ENCODE peak calls at places on chromosomes 7 and 10, in six cellular contexts. One of them, this sample, is unnamed.

GRCh38 chr10:113585949-113586348 is 33.1 kb downstream of the HABP2 start:
- DNase-seq in heart left ventricle: no peak
- DNase-seq in NAMALWA: no peak
- DNase-seq in stimulated activated CD4-positive, alpha-beta T cell treated with anti-CD3 and anti-CD28 coated beads, Interleukin-4, amount 100 ng/mL, for 1 hour: no peak
- DNase-seq in MCF 10A: peak; percentile 5
- DNase-seq in choroid plexus epithelial cell: no peak
- DNase-seq in this sample: no peak

GRCh38 chr10:58993480-58994221 is 182.8 kb upstream of the PHYHIPL start:
- DNase-seq in heart left ventricle: no peak
- DNase-seq in NAMALWA: peak; percentile 62
- DNase-seq in stimulated activated CD4-positive, alpha-beta T cell treated with anti-CD3 and anti-CD28 coated beads, Interleukin-4, amount 100 ng/mL, for 1 hour: no peak
- DNase-seq in MCF 10A: no peak
- DNase-seq in choroid plexus epithelial cell: no peak
- DNase-seq in this sample: no peak

GRCh38 chr10:102414749-102415148 is 3.8 kb downstream of the PSD start:
- DNase-seq in heart left ventricle: no peak
- DNase-seq in NAMALWA: no peak
- DNase-seq in stimulated activated CD4-positive, alpha-beta T cell treated with anti-CD3 and anti-CD28 coated beads, Interleukin-4, amount 100 ng/mL, for 1 hour: no peak
- DNase-seq in MCF 10A: no peak
- DNase-seq in choroid plexus epithelial cell: no peak
- DNase-seq in this sample: no peak

GRCh38 chr7:2510909-2511768 is 8.4 kb upstream of the LFNG start:
- DNase-seq in heart left ventricle: no peak
- DNase-seq in NAMALWA: peak; percentile 93
- DNase-seq in stimulated activated CD4-positive, alpha-beta T cell treated with anti-CD3 and anti-CD28 coated beads, Interleukin-4, amount 100 ng/mL, for 1 hour: peak; percentile 52
- DNase-seq in MCF 10A: no peak
- DNase-seq in choroid plexus epithelial cell: no peak
- DNase-seq in this sample: peak; percentile 68

GRCh38 chr7:66206116-66206908 is 1.2 kb downstream of the TPST1 start:
- DNase-seq in heart left ventricle: no peak
- DNase-seq in NAMALWA: no peak
- DNase-seq in stimulated activated CD4-positive, alpha-beta T cell treated with anti-CD3 and anti-CD28 coated beads, Interleukin-4, amount 100 ng/mL, for 1 hour: no peak
- DNase-seq in MCF 10A: no peak
- DNase-seq in choroid plexus epithelial cell: no peak
- DNase-seq in this sample: no peak

GRCh38 chr10:73493781-73494180 is 2.0 kb downstream of the PPP3CB start:
- DNase-seq in heart left ventricle: no peak
- DNase-seq in NAMALWA: no peak
- DNase-seq in stimulated activated CD4-positive, alpha-beta T cell treated with anti-CD3 and anti-CD28 coated beads, Interleukin-4, amount 100 ng/mL, for 1 hour: no peak
- DNase-seq in MCF 10A: peak; percentile 35
- DNase-seq in choroid plexus epithelial cell: peak; percentile 68
- DNase-seq in this sample: no peak

GRCh38 chr7:24685706-24686105 is 71.6 kb downstream of the GSDME start:
- DNase-seq in heart left ventricle: no peak
- DNase-seq in NAMALWA: no peak
- DNase-seq in stimulated activated CD4-positive, alpha-beta T cell treated with anti-CD3 and anti-CD28 coated beads, Interleukin-4, amount 100 ng/mL, for 1 hour: no peak
- DNase-seq in MCF 10A: no peak
- DNase-seq in choroid plexus epithelial cell: no peak
- DNase-seq in this sample: no peak

GRCh38 chr10:34078798-34079470 is 736.2 kb downstream of the PARD3 start:
- DNase-seq in heart left ventricle: peak; percentile 44
- DNase-seq in NAMALWA: no peak
- DNase-seq in stimulated activated CD4-positive, alpha-beta T cell treated with anti-CD3 and anti-CD28 coated beads, Interleukin-4, amount 100 ng/mL, for 1 hour: no peak
- DNase-seq in MCF 10A: no peak
- DNase-seq in choroid plexus epithelial cell: peak; percentile 50
- DNase-seq in this sample: no peak

GRCh38 chr7:919114-919442 is 35.4 kb downstream of the ADAP1 start:
- DNase-seq in heart left ventricle: peak; percentile 3
- DNase-seq in NAMALWA: no peak
- DNase-seq in stimulated activated CD4-positive, alpha-beta T cell treated with anti-CD3 and anti-CD28 coated beads, Interleukin-4, amount 100 ng/mL, for 1 hour: no peak
- DNase-seq in MCF 10A: no peak
- DNase-seq in choroid plexus epithelial cell: no peak
- DNase-seq in this sample: no peak

GRCh38 chr10:69465457-69466157 is 14.3 kb downstream of the TSPAN15 start:
- DNase-seq in heart left ventricle: no peak
- DNase-seq in NAMALWA: no peak
- DNase-seq in stimulated activated CD4-positive, alpha-beta T cell treated with anti-CD3 and anti-CD28 coated beads, Interleukin-4, amount 100 ng/mL, for 1 hour: no peak
- DNase-seq in MCF 10A: no peak
- DNase-seq in choroid plexus epithelial cell: no peak
- DNase-seq in this sample: no peak

GRCh38 chr7:150737265-150738055 is at the start of gene GIMAP5:
- DNase-seq in heart left ventricle: peak; percentile 55
- DNase-seq in NAMALWA: no peak
- DNase-seq in stimulated activated CD4-positive, alpha-beta T cell treated with anti-CD3 and anti-CD28 coated beads, Interleukin-4, amount 100 ng/mL, for 1 hour: peak; percentile 60
- DNase-seq in MCF 10A: no peak
- DNase-seq in choroid plexus epithelial cell: no peak
- DNase-seq in this sample: peak; percentile 36

GRCh38 chr10:133359972-133360610 is 2.3 kb upstream of the FUOM start:
- DNase-seq in heart left ventricle: no peak
- DNase-seq in NAMALWA: no peak
- DNase-seq in stimulated activated CD4-positive, alpha-beta T cell treated with anti-CD3 and anti-CD28 coated beads, Interleukin-4, amount 100 ng/mL, for 1 hour: no peak
- DNase-seq in MCF 10A: no peak
- DNase-seq in choroid plexus epithelial cell: no peak
- DNase-seq in this sample: no peak

GRCh38 chr7:157930441-157930840 is 593.6 kb downstream of the DNAJB6 start:
- DNase-seq in heart left ventricle: no peak
- DNase-seq in NAMALWA: no peak
- DNase-seq in stimulated activated CD4-positive, alpha-beta T cell treated with anti-CD3 and anti-CD28 coated beads, Interleukin-4, amount 100 ng/mL, for 1 hour: no peak
- DNase-seq in MCF 10A: no peak
- DNase-seq in choroid plexus epithelial cell: no peak
- DNase-seq in this sample: no peak

GRCh38 chr7:20331231-20331880 is 656 bp downstream of the ITGB8 start:
- DNase-seq in heart left ventricle: peak; percentile 22
- DNase-seq in NAMALWA: no peak
- DNase-seq in stimulated activated CD4-positive, alpha-beta T cell treated with anti-CD3 and anti-CD28 coated beads, Interleukin-4, amount 100 ng/mL, for 1 hour: peak; percentile 5
- DNase-seq in MCF 10A: no peak
- DNase-seq in choroid plexus epithelial cell: peak; percentile 42
- DNase-seq in this sample: no peak

GRCh38 chr7:10802526-10802925 is 171.1 kb upstream of the PHF14 start:
- DNase-seq in heart left ventricle: no peak
- DNase-seq in NAMALWA: no peak
- DNase-seq in stimulated activated CD4-positive, alpha-beta T cell treated with anti-CD3 and anti-CD28 coated beads, Interleukin-4, amount 100 ng/mL, for 1 hour: no peak
- DNase-seq in MCF 10A: peak; percentile 68
- DNase-seq in choroid plexus epithelial cell: peak; percentile 50
- DNase-seq in this sample: no peak

GRCh38 chr10:97801449-97801848 is 29.6 kb upstream of the SFRP5 start:
- DNase-seq in heart left ventricle: no peak
- DNase-seq in NAMALWA: no peak
- DNase-seq in stimulated activated CD4-positive, alpha-beta T cell treated with anti-CD3 and anti-CD28 coated beads, Interleukin-4, amount 100 ng/mL, for 1 hour: no peak
- DNase-seq in MCF 10A: no peak
- DNase-seq in choroid plexus epithelial cell: no peak
- DNase-seq in this sample: no peak

GRCh38 chr7:113912881-113913280 is 5.9 kb downstream of the PPP1R3A start:
- DNase-seq in heart left ventricle: no peak
- DNase-seq in NAMALWA: no peak
- DNase-seq in stimulated activated CD4-positive, alpha-beta T cell treated with anti-CD3 and anti-CD28 coated beads, Interleukin-4, amount 100 ng/mL, for 1 hour: no peak
- DNase-seq in MCF 10A: no peak
- DNase-seq in choroid plexus epithelial cell: no peak
- DNase-seq in this sample: no peak

GRCh38 chr10:130357951-130358350 is 221.8 kb downstream of the GLRX3 start:
- DNase-seq in heart left ventricle: no peak
- DNase-seq in NAMALWA: no peak
- DNase-seq in stimulated activated CD4-positive, alpha-beta T cell treated with anti-CD3 and anti-CD28 coated beads, Interleukin-4, amount 100 ng/mL, for 1 hour: no peak
- DNase-seq in MCF 10A: no peak
- DNase-seq in choroid plexus epithelial cell: no peak
- DNase-seq in this sample: no peak

GRCh38 chr7:139431010-139431409 is 52.5 kb downstream of the KLRG2 start:
- DNase-seq in heart left ventricle: no peak
- DNase-seq in NAMALWA: no peak
- DNase-seq in stimulated activated CD4-positive, alpha-beta T cell treated with anti-CD3 and anti-CD28 coated beads, Interleukin-4, amount 100 ng/mL, for 1 hour: no peak
- DNase-seq in MCF 10A: no peak
- DNase-seq in choroid plexus epithelial cell: no peak
- DNase-seq in this sample: no peak

GRCh38 chr10:52359466-52359865 is 45.4 kb downstream of the DKK1 start:
- DNase-seq in heart left ventricle: no peak
- DNase-seq in NAMALWA: no peak
- DNase-seq in stimulated activated CD4-positive, alpha-beta T cell treated with anti-CD3 and anti-CD28 coated beads, Interleukin-4, amount 100 ng/mL, for 1 hour: no peak
- DNase-seq in MCF 10A: no peak
- DNase-seq in choroid plexus epithelial cell: peak; percentile 8
- DNase-seq in this sample: no peak

GRCh38 chr7:7736671-7737070 is 18.3 kb upstream of the RPA3 start:
- DNase-seq in heart left ventricle: no peak
- DNase-seq in NAMALWA: no peak
- DNase-seq in stimulated activated CD4-positive, alpha-beta T cell treated with anti-CD3 and anti-CD28 coated beads, Interleukin-4, amount 100 ng/mL, for 1 hour: no peak
- DNase-seq in MCF 10A: no peak
- DNase-seq in choroid plexus epithelial cell: no peak
- DNase-seq in this sample: no peak

GRCh38 chr7:80480566-80480965 is 31.3 kb downstream of the GNAT3 start:
- DNase-seq in heart left ventricle: no peak
- DNase-seq in NAMALWA: no peak
- DNase-seq in stimulated activated CD4-positive, alpha-beta T cell treated with anti-CD3 and anti-CD28 coated beads, Interleukin-4, amount 100 ng/mL, for 1 hour: no peak
- DNase-seq in MCF 10A: no peak
- DNase-seq in choroid plexus epithelial cell: no peak
- DNase-seq in this sample: no peak

GRCh38 chr7:30170460-30171197 is 35.8 kb downstream of the MTURN start:
- DNase-seq in heart left ventricle: no peak
- DNase-seq in NAMALWA: no peak
- DNase-seq in stimulated activated CD4-positive, alpha-beta T cell treated with anti-CD3 and anti-CD28 coated beads, Interleukin-4, amount 100 ng/mL, for 1 hour: no peak
- DNase-seq in MCF 10A: no peak
- DNase-seq in choroid plexus epithelial cell: no peak
- DNase-seq in this sample: no peak

GRCh38 chr7:44608916-44609648 is 2.7 kb downstream of the OGDH start:
- DNase-seq in heart left ventricle: no peak
- DNase-seq in NAMALWA: no peak
- DNase-seq in stimulated activated CD4-positive, alpha-beta T cell treated with anti-CD3 and anti-CD28 coated beads, Interleukin-4, amount 100 ng/mL, for 1 hour: no peak
- DNase-seq in MCF 10A: no peak
- DNase-seq in choroid plexus epithelial cell: no peak
- DNase-seq in this sample: no peak

This sample was measured in stimulated activated naive CD4-positive, alpha-beta T cell.